ENCODE peak calls at places on chromosomes 11 and 22, in four cellular contexts. W is CD8-positive, alpha-beta T cell; O is central memory CD4-positive, alpha-beta T cell; H is LHCN-M2. S is an unnamed sample.

GRCh38 chr11:44978279-44978960 is 27.7 kb upstream of the TP53I11 start:
- DNase-seq in W (no peak), O (no peak), H (no peak), S (no peak)

GRCh38 chr11:64566042-64566914 is 24.7 kb upstream of the SLC22A12 start:
- DNase-seq in W (no peak), O (peak), H (peak), S (no peak)

GRCh38 chr11:46020084-46020483 is 97.6 kb downstream of the LARGE2 start:
- DNase-seq in W (no peak), O (no peak), H (no peak), S (no peak)

GRCh38 chr11:2999464-2999998 is 7.4 kb upstream of the NAP1L4 start:
- DNase-seq in W (no peak), O (no peak), H (no peak), S (no peak)

GRCh38 chr11:126716456-126717083 is 284.0 kb downstream of the KIRREL3 start:
- DNase-seq in W (no peak), O (peak), H (peak), S (no peak)

GRCh38 chr22:30325065-30325720 is 1.5 kb downstream of the TBC1D10A start:
- DNase-seq in W (no peak), O (no peak), H (peak), S (no peak)

GRCh38 chr11:11567862-11568650 is 53.7 kb downstream of the GALNT18 start:
- DNase-seq in W (no peak), O (no peak), H (peak), S (no peak)

GRCh38 chr22:39474351-39474991 is 17.7 kb downstream of the MGAT3 start:
- DNase-seq in W (peak), O (no peak), H (no peak), S (no peak)

S was measured in T-helper 1 cell.